ENCODE peak calls at places on chromosomes 12 and 14, in eight cellular contexts. One of them, this sample, is unnamed.

GRCh38 chr14:95545769-95546168 is 10.9 kb downstream of the GLRX5 start:
- DNase-seq in GM23248: peak; percentile 89
- DNase-seq in mucosa of descending colon: no peak
- DNase-seq in left colon: no peak
- DNase-seq in Calu3: no peak
- DNase-seq in T-helper 2 cell: no peak
- DNase-seq in SK-N-SH: no peak
- DNase-seq in activated naive CD4-positive, alpha-beta T cell: no peak
- DNase-seq in this sample: peak; percentile 76

GRCh38 chr12:76646366-76646765 is 86.8 kb upstream of the OSBPL8 start:
- DNase-seq in mucosa of descending colon: no peak
- DNase-seq in activated naive CD4-positive, alpha-beta T cell: no peak
- DNase-seq in T-helper 2 cell: no peak
- DNase-seq in GM23248: no peak
- DNase-seq in left colon: no peak
- DNase-seq in SK-N-SH: no peak
- DNase-seq in Calu3: no peak
- DNase-seq in this sample: no peak

GRCh38 chr12:90958995-90959394 is 4.0 kb upstream of the CCER1 start:
- DNase-seq in mucosa of descending colon: no peak
- DNase-seq in Calu3: no peak
- DNase-seq in SK-N-SH: no peak
- DNase-seq in T-helper 2 cell: no peak
- DNase-seq in left colon: no peak
- DNase-seq in GM23248: peak; percentile 42
- DNase-seq in activated naive CD4-positive, alpha-beta T cell: no peak
- DNase-seq in this sample: no peak

GRCh38 chr12:91877022-91877421 is 268.6 kb downstream of the BTG1 start:
- DNase-seq in activated naive CD4-positive, alpha-beta T cell: peak; percentile 21
- DNase-seq in T-helper 2 cell: peak; percentile 70
- DNase-seq in mucosa of descending colon: peak; percentile 68
- DNase-seq in Calu3: peak; percentile 10
- DNase-seq in SK-N-SH: no peak
- DNase-seq in GM23248: peak; percentile 30
- DNase-seq in left colon: peak; percentile 35
- DNase-seq in this sample: no peak

GRCh38 chr12:76670776-76671175 is 93.1 kb upstream of the ZDHHC17 start:
- DNase-seq in GM23248: peak; percentile 63
- DNase-seq in SK-N-SH: no peak
- DNase-seq in Calu3: no peak
- DNase-seq in activated naive CD4-positive, alpha-beta T cell: no peak
- DNase-seq in mucosa of descending colon: no peak
- DNase-seq in left colon: no peak
- DNase-seq in T-helper 2 cell: no peak
- DNase-seq in this sample: peak; percentile 18

GRCh38 chr12:72261885-72262284 is 10.3 kb upstream of the TRHDE start:
- DNase-seq in mucosa of descending colon: no peak
- DNase-seq in SK-N-SH: no peak
- DNase-seq in activated naive CD4-positive, alpha-beta T cell: no peak
- DNase-seq in Calu3: no peak
- DNase-seq in left colon: no peak
- DNase-seq in T-helper 2 cell: no peak
- DNase-seq in GM23248: no peak
- DNase-seq in this sample: no peak

GRCh38 chr12:97572220-97572619 is 109.6 kb downstream of the RMST start:
- DNase-seq in activated naive CD4-positive, alpha-beta T cell: no peak
- DNase-seq in SK-N-SH: no peak
- DNase-seq in mucosa of descending colon: no peak
- DNase-seq in Calu3: no peak
- DNase-seq in GM23248: no peak
- DNase-seq in left colon: no peak
- DNase-seq in T-helper 2 cell: no peak
- DNase-seq in this sample: no peak

GRCh38 chr12:94789510-94790225 is 139.3 kb upstream of the TMCC3 start:
- DNase-seq in GM23248: no peak
- DNase-seq in mucosa of descending colon: no peak
- DNase-seq in left colon: no peak
- DNase-seq in T-helper 2 cell: no peak
- DNase-seq in activated naive CD4-positive, alpha-beta T cell: no peak
- DNase-seq in SK-N-SH: peak; percentile 49
- DNase-seq in Calu3: no peak
- DNase-seq in this sample: no peak

GRCh38 chr14:42192659-42193425 is 586.2 kb downstream of the LRFN5 start:
- DNase-seq in mucosa of descending colon: no peak
- DNase-seq in activated naive CD4-positive, alpha-beta T cell: no peak
- DNase-seq in left colon: no peak
- DNase-seq in T-helper 2 cell: no peak
- DNase-seq in GM23248: peak; percentile 99
- DNase-seq in Calu3: no peak
- DNase-seq in SK-N-SH: no peak
- DNase-seq in this sample: peak; percentile 73

GRCh38 chr14:101029668-101030290 is 126.3 kb upstream of the RTL1 start:
- DNase-seq in Calu3: no peak
- DNase-seq in SK-N-SH: no peak
- DNase-seq in activated naive CD4-positive, alpha-beta T cell: no peak
- DNase-seq in GM23248: no peak
- DNase-seq in left colon: no peak
- DNase-seq in mucosa of descending colon: no peak
- DNase-seq in T-helper 2 cell: no peak
- DNase-seq in this sample: no peak

GRCh38 chr12:25497021-25497420 is 56.1 kb downstream of the LMNTD1 start:
- DNase-seq in T-helper 2 cell: no peak
- DNase-seq in mucosa of descending colon: no peak
- DNase-seq in GM23248: peak; percentile 59
- DNase-seq in SK-N-SH: no peak
- DNase-seq in Calu3: no peak
- DNase-seq in left colon: no peak
- DNase-seq in activated naive CD4-positive, alpha-beta T cell: no peak
- DNase-seq in this sample: no peak

GRCh38 chr12:47985596-47986265 is 18.5 kb downstream of the COL2A1 start:
- DNase-seq in Calu3: no peak
- DNase-seq in T-helper 2 cell: no peak
- DNase-seq in GM23248: no peak
- DNase-seq in mucosa of descending colon: no peak
- DNase-seq in activated naive CD4-positive, alpha-beta T cell: no peak
- DNase-seq in left colon: no peak
- DNase-seq in SK-N-SH: no peak
- DNase-seq in this sample: no peak

GRCh38 chr12:28027328-28027727 is 54.8 kb upstream of the PTHLH start:
- DNase-seq in GM23248: no peak
- DNase-seq in activated naive CD4-positive, alpha-beta T cell: no peak
- DNase-seq in left colon: no peak
- DNase-seq in SK-N-SH: no peak
- DNase-seq in mucosa of descending colon: no peak
- DNase-seq in Calu3: no peak
- DNase-seq in T-helper 2 cell: no peak
- DNase-seq in this sample: no peak

GRCh38 chr12:77120695-77121094 is 55.3 kb upstream of the E2F7 start:
- DNase-seq in activated naive CD4-positive, alpha-beta T cell: no peak
- DNase-seq in Calu3: no peak
- DNase-seq in mucosa of descending colon: no peak
- DNase-seq in GM23248: peak; percentile 83
- DNase-seq in SK-N-SH: no peak
- DNase-seq in T-helper 2 cell: no peak
- DNase-seq in left colon: no peak
- DNase-seq in this sample: no peak

GRCh38 chr12:60148109-60148508 is 552.3 kb downstream of the SLC16A7 start:
- DNase-seq in SK-N-SH: no peak
- DNase-seq in GM23248: peak; percentile 94
- DNase-seq in T-helper 2 cell: no peak
- DNase-seq in Calu3: no peak
- DNase-seq in activated naive CD4-positive, alpha-beta T cell: no peak
- DNase-seq in mucosa of descending colon: no peak
- DNase-seq in left colon: no peak
- DNase-seq in this sample: peak; percentile 35

GRCh38 chr12:98820005-98820404 is 174.9 kb downstream of the APAF1 start:
- DNase-seq in mucosa of descending colon: no peak
- DNase-seq in T-helper 2 cell: no peak
- DNase-seq in Calu3: no peak
- DNase-seq in left colon: no peak
- DNase-seq in SK-N-SH: no peak
- DNase-seq in GM23248: no peak
- DNase-seq in activated naive CD4-positive, alpha-beta T cell: no peak
- DNase-seq in this sample: no peak

GRCh38 chr12:130978785-130979184 is 25.1 kb downstream of the ADGRD1 start:
- DNase-seq in SK-N-SH: no peak
- DNase-seq in left colon: no peak
- DNase-seq in GM23248: no peak
- DNase-seq in T-helper 2 cell: no peak
- DNase-seq in Calu3: no peak
- DNase-seq in mucosa of descending colon: no peak
- DNase-seq in activated naive CD4-positive, alpha-beta T cell: no peak
- DNase-seq in this sample: no peak

GRCh38 chr12:110668480-110669192 is 20.3 kb downstream of the HVCN1 start:
- DNase-seq in mucosa of descending colon: no peak
- DNase-seq in left colon: no peak
- DNase-seq in SK-N-SH: no peak
- DNase-seq in Calu3: no peak
- DNase-seq in GM23248: no peak
- DNase-seq in activated naive CD4-positive, alpha-beta T cell: no peak
- DNase-seq in T-helper 2 cell: no peak
- DNase-seq in this sample: no peak

GRCh38 chr12:24418157-24418556 is 468.7 kb upstream of the SOX5 start:
- DNase-seq in GM23248: no peak
- DNase-seq in T-helper 2 cell: no peak
- DNase-seq in activated naive CD4-positive, alpha-beta T cell: no peak
- DNase-seq in Calu3: no peak
- DNase-seq in SK-N-SH: no peak
- DNase-seq in mucosa of descending colon: no peak
- DNase-seq in left colon: no peak
- DNase-seq in this sample: no peak

GRCh38 chr12:106791531-106791930 is 17.0 kb downstream of the RIC8B start:
- DNase-seq in activated naive CD4-positive, alpha-beta T cell: no peak
- DNase-seq in Calu3: no peak
- DNase-seq in SK-N-SH: no peak
- DNase-seq in left colon: no peak
- DNase-seq in T-helper 2 cell: no peak
- DNase-seq in GM23248: no peak
- DNase-seq in mucosa of descending colon: no peak
- DNase-seq in this sample: no peak

GRCh38 chr12:124028560-124028935 is 55.5 kb downstream of the ZNF664 start:
- DNase-seq in Calu3: no peak
- DNase-seq in T-helper 2 cell: no peak
- DNase-seq in SK-N-SH: no peak
- DNase-seq in left colon: no peak
- DNase-seq in GM23248: no peak
- DNase-seq in mucosa of descending colon: no peak
- DNase-seq in activated naive CD4-positive, alpha-beta T cell: no peak
- DNase-seq in this sample: no peak

GRCh38 chr12:65470261-65470660 is 191.8 kb downstream of the MSRB3 start:
- DNase-seq in mucosa of descending colon: no peak
- DNase-seq in activated naive CD4-positive, alpha-beta T cell: no peak
- DNase-seq in T-helper 2 cell: no peak
- DNase-seq in Calu3: no peak
- DNase-seq in SK-N-SH: no peak
- DNase-seq in GM23248: peak; percentile 30
- DNase-seq in left colon: no peak
- DNase-seq in this sample: no peak

GRCh38 chr12:45298721-45299120 is 82.8 kb downstream of the ANO6 start:
- DNase-seq in GM23248: no peak
- DNase-seq in SK-N-SH: no peak
- DNase-seq in T-helper 2 cell: no peak
- DNase-seq in activated naive CD4-positive, alpha-beta T cell: no peak
- DNase-seq in left colon: no peak
- DNase-seq in mucosa of descending colon: no peak
- DNase-seq in Calu3: no peak
- DNase-seq in this sample: no peak

GRCh38 chr12:49622501-49623141 is 740 bp upstream of the PRPF40B start:
- DNase-seq in Calu3: peak; percentile 4
- DNase-seq in GM23248: peak; percentile 76
- DNase-seq in T-helper 2 cell: peak; percentile 41
- DNase-seq in left colon: peak; percentile 50
- DNase-seq in mucosa of descending colon: peak; percentile 53
- DNase-seq in activated naive CD4-positive, alpha-beta T cell: no peak
- DNase-seq in SK-N-SH: no peak
- DNase-seq in this sample: no peak

GRCh38 chr12:121110211-121110940 is 22.3 kb upstream of the P2RX7 start:
- DNase-seq in T-helper 2 cell: peak; percentile 54
- DNase-seq in Calu3: peak; percentile 72
- DNase-seq in left colon: peak; percentile 76
- DNase-seq in GM23248: peak; percentile 81
- DNase-seq in activated naive CD4-positive, alpha-beta T cell: peak; percentile 7
- DNase-seq in SK-N-SH: peak; percentile 65
- DNase-seq in mucosa of descending colon: peak; percentile 81
- DNase-seq in this sample: no peak